ENCODE peak calls at places on chromosomes 16 and 17, in four cellular contexts. B is neuronal stem cell, X is H1, I is mesenchymal stem cell. O is an unnamed sample.

GRCh38 chr16:19113577-19114358 is at the start of gene ITPRIPL2:
- DNase-seq in I (peak; percentile 90), X (no peak), B (peak; percentile 48), O (peak; percentile 86)

GRCh38 chr17:83189673-83190385 is 110.4 kb downstream of the METRNL start:
- DNase-seq in X (no peak), B (no peak), I (peak; percentile 52), O (no peak)

GRCh38 chr16:81537721-81538561 is 93.3 kb downstream of the CMIP start:
- DNase-seq in B (no peak), I (no peak), X (no peak), O (no peak)

GRCh38 chr17:67260051-67260987 is 15.3 kb upstream of the HELZ start:
- DNase-seq in I (peak; percentile 74), X (no peak), B (no peak), O (no peak)

GRCh38 chr17:9028171-9028570 is 6.9 kb downstream of the NTN1 start:
- DNase-seq in B (no peak), I (no peak), X (no peak), O (no peak)

GRCh38 chr17:13476722-13477121 is 125.0 kb downstream of the HS3ST3A1 start:
- DNase-seq in B (no peak), X (no peak), I (peak; percentile 35), O (no peak)

GRCh38 chr17:601462-602303 is 113.0 kb downstream of the VPS53 start:
- DNase-seq in I (peak; percentile 29), B (no peak), X (no peak), O (peak; percentile 13)

GRCh38 chr17:75404739-75405364 is 626 bp downstream of the GRB2 start:
- DNase-seq in X (no peak), I (peak; percentile 74), B (no peak), O (peak; percentile 51)

GRCh38 chr17:81082177-81083073 is 47.5 kb downstream of the BAIAP2 start:
- DNase-seq in B (no peak), I (no peak), X (no peak), O (no peak)

GRCh38 chr16:2476345-2476720 is 1.4 kb downstream of the TBC1D24 start:
- DNase-seq in X (no peak), B (no peak), I (no peak), O (no peak)

GRCh38 chr16:49844399-49844798 is 11.5 kb downstream of the ZNF423 start:
- DNase-seq in B (no peak), X (no peak), I (no peak), O (no peak)

DNA sequence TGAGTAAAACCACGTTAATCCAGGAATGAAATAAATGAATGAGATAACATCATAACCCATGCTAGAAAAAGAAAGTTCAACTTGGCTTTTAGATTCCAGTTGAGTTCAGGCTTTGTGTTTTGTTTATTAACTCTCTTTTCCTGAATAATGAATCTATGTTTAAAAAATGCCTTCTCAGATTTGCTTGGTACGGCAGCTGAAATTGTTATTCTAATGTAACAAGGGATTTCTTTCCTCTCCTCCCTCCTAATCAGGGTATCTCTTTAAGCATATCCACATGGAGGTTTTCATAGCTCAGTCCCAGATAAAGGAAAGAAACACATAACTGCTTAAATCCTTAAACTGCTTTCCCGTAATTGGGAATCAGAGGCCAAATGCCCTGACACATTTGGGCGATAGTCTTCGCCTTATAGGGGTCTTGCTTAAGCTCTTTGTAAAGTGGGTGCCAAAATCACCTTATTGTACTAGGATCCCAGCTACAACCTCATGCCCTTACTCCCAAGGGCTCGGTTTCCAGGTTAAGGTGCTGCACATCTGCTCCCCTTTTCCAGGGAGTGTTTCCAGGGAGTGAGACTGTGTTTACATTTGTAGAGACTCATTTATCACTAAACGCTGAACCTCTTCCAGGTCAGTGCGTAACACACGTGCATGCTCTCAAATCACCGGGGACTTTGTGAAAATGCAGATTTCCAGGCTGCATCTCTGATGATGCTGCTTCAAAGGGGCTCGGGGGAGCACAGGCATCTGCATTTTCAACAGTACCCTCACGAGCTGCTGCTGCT is 142.8 kb upstream of the FOXF1 start:
- DNase-seq in X (no peak), I (no peak), B (no peak), O (no peak)
- H2BK5ac ChIP-seq in X (no peak overlapping the region), I (no peak overlapping the region), B (no peak overlapping the region), O (no peak overlapping the region)

DNA sequence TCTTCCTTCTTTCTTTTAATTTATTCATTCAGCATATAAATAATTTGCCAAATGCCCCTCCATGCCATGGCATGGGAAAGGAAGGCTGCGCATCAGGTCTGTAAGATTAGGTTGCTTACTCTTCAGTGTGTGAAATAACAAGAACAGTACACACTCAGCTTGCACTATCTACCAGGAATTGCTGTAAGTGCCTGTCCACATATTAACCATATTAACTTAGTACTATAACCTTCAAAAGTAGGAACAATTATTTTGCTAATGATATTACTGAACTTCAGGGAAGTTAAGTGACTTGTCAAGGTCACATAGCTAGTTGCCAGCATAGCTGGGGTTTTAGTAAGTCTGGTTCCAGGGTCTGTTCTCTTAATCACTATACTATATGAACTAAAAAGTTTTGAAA is 89.2 kb upstream of the PMFBP1 start:
- DNase-seq in X (no peak), B (no peak), I (no peak), O (no peak)
- H2BK12ac ChIP-seq in X (no peak overlapping the region), B (no peak overlapping the region), I (no peak overlapping the region), O (no peak overlapping the region)

DNA sequence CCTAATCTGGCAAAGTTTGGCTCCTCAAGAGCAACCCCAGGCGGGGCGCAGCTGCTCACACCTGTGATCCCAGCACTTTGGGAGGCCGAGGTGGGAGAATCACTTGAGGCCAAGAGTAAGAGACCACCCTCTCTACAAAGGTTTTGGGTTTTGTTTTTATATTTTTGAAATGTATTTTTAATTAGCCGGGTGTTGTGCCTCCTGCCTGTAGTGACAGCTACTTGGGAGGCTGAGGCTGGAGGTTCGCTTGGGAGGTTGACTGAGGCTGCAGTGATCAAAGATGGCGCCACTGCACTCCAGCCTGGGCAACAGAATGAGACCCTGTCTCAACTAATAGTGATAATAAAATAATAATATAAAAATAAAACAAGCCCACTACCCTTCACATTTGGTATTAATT is 756 bp upstream of the USP7 start:
- DNase-seq in B (no peak), I (no peak), X (no peak), O (no peak)
- H3K4ac ChIP-seq in B (no peak overlapping the region), I (peak overlapping the region; percentile 37), X (no peak overlapping the region), O (no peak overlapping the region)

DNA sequence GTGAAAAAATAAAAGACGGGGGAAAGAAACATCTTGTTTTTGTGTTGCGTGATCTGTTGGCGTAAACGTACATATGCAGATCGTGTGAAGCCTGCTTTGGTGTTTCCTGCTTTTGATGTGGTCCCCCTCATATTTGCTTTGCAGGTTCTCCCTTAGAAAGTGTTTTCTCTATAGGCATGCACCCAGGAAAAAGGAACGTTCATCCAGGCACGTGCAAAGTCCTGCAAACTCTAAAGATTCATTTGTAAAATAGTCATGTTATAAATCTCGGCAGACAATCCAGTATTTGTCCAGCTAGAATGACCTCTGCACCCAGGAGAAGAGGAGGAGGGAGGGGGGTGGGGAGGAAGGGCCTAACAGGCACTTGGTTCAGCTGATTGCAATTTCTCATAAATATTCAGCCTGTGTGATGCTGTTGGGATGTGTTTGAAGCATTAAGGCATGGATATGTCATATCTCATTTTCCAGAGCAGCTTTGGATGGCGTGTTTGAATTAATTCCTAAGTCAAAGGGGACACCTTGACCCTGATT is 40.3 kb upstream of the DDX52 start:
- DNase-seq in B (no peak), X (no peak), I (no peak), O (no peak)
- H2BK5ac ChIP-seq in B (no peak overlapping the region), X (no peak overlapping the region), I (no peak overlapping the region), O (no peak overlapping the region)

GRCh38 chr16:89972244-89973234 is 24.0 kb downstream of the DEF8 start:
- DNase-seq in X (peak; percentile 67), I (peak; percentile 89), B (peak; percentile 94), O (peak; percentile 93)
- H2BK12ac ChIP-seq in X (peak overlapping the region; percentile 68), I (no peak overlapping the region), B (no peak overlapping the region), O (no peak overlapping the region)

DNA sequence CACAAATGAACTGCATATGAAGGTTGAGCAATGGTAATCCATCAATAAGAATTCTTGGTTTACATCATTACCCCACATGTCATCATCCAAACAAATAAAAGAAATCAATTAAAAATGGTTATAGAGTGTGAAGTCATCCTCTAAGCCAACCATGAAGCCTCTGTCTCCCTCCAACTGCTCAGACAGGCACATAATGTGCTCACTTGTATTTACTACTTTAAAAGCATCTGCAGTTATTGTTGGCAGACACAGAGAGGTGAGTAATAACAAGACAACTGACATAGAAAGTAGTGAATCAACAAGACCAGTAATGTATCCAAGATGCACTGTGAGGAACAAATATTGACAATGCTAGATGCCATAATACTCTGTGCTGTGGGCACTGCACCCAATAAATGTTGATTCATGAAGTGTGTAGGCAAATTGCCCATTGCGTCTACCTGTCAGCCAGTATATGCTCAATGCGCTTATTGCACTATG is 20.0 kb downstream of the ADAMTS18 start:
- DNase-seq in I (no peak), X (no peak), B (no peak), O (no peak)
- H3K4ac ChIP-seq in I (no peak overlapping the region), X (no peak overlapping the region), B (no peak overlapping the region), O (no peak overlapping the region)

DNA sequence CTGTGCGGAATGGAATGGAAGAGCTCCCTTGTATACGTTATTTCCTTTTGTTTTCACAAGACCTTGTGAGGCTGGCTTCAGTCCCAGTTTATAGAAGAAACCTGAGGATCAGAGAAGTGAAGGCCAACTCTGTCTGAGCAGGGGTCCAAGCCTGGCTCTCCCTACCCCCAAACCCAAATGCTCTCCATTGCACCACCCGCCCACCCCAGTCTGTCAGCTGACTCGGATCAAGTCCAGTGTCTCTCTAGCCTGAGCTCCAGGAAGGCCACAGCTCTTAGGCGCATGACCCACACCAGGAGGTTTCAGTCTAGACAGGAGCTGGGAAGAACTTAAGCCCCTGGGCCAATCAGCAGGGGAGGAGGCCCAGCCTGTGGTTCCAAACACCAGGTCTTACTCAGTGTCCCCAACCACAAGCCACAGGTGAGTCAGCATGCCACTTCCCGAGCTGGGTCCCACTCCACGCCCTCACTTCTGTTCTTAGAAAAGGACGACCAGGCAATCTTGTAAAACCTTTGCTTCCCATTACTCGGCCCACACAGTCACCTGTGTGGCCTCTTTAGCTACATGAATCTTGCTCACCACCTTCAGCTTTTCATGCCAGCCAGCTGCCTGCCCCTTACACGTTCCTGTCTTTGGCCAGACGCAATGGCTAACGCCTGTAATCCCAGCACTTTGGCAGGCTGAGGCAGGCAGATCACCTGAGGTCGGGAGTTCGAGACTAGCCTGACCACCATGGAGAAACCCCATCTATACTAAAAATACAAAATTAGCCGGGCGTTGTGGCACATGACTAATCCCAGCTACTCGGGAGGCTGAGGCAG is 27.8 kb downstream of the TK2 start:
- DNase-seq in X (no peak), I (peak; percentile 84), B (no peak), O (peak; percentile 48)
- H2BK5ac ChIP-seq in X (no peak overlapping the region), I (peak overlapping the region; percentile 3), B (no peak overlapping the region), O (peak overlapping the region; percentile 26)

GRCh38 chr17:65184235-65184959 is 47.2 kb downstream of the RGS9 start:
- DNase-seq in I (no peak), B (no peak), X (no peak), O (no peak)
- H2BK12ac ChIP-seq in I (peak overlapping the region; percentile 49), B (no peak overlapping the region), X (peak overlapping the region; percentile 100), O (no peak overlapping the region)

GRCh38 chr17:43211480-43212402 is at the start of gene TMEM106A:
- DNase-seq in B (peak; percentile 52), I (peak; percentile 91), X (peak; percentile 34), O (peak; percentile 96)

GRCh38 chr17:43211123-43211479 is 574 bp upstream of the TMEM106A start:
- DNase-seq in X (no peak), I (no peak), B (no peak), O (peak; percentile 10)

GRCh38 chr17:43210576-43210975 is 1.1 kb upstream of the TMEM106A start:
- DNase-seq in B (no peak), I (no peak), X (no peak), O (peak; percentile 7)

GRCh38 chr17:43213545-43213944 is 1.9 kb downstream of the TMEM106A start:
- DNase-seq in X (no peak), I (no peak), B (no peak), O (no peak)

GRCh38 chr17:43212641-43213490 is 1.2 kb downstream of the TMEM106A start:
- DNase-seq in I (no peak), B (no peak), X (no peak), O (no peak)
- H3K4ac ChIP-seq in I (no peak overlapping the region), B (no peak overlapping the region), X (no peak overlapping the region), O (no peak overlapping the region)